ENCODE peak calls at places on chromosomes 3 and 15, in four cellular contexts. One of them, this sample, is unnamed.

GRCh38 chr3:194570184-194570583 is 63.0 kb downstream of the TMEM44 start:
- DNase-seq in HuH-7: no peak
- DNase-seq in progenitor cell of endocrine pancreas: no peak
- DNase-seq in naive thymus-derived CD8-positive, alpha-beta T cell: no peak
- DNase-seq in this sample: no peak

GRCh38 chr3:177441813-177442646 is 244.7 kb upstream of the TBL1XR1 start:
- DNase-seq in HuH-7: no peak
- DNase-seq in progenitor cell of endocrine pancreas: no peak
- DNase-seq in naive thymus-derived CD8-positive, alpha-beta T cell: no peak
- DNase-seq in this sample: no peak

GRCh38 chr3:108940166-108940565 is 13.5 kb downstream of the GUCA1C start:
- DNase-seq in HuH-7: peak
- DNase-seq in progenitor cell of endocrine pancreas: no peak
- DNase-seq in naive thymus-derived CD8-positive, alpha-beta T cell: no peak
- DNase-seq in this sample: peak

GRCh38 chr3:187196573-187197094 is 652 bp upstream of the RTP1 start:
- DNase-seq in HuH-7: no peak
- DNase-seq in progenitor cell of endocrine pancreas: no peak
- DNase-seq in naive thymus-derived CD8-positive, alpha-beta T cell: no peak
- DNase-seq in this sample: no peak

GRCh38 chr15:43433661-43434303 is 59.2 kb downstream of the TP53BP1 start:
- DNase-seq in HuH-7: no peak
- DNase-seq in progenitor cell of endocrine pancreas: no peak
- DNase-seq in naive thymus-derived CD8-positive, alpha-beta T cell: no peak
- DNase-seq in this sample: no peak

GRCh38 chr3:55012091-55012490 is 84.2 kb upstream of the LRTM1 start:
- DNase-seq in HuH-7: no peak
- DNase-seq in progenitor cell of endocrine pancreas: no peak
- DNase-seq in naive thymus-derived CD8-positive, alpha-beta T cell: no peak
- DNase-seq in this sample: no peak

GRCh38 chr3:63355809-63356208 is 77.7 kb downstream of the SYNPR start:
- DNase-seq in HuH-7: no peak
- DNase-seq in progenitor cell of endocrine pancreas: no peak
- DNase-seq in naive thymus-derived CD8-positive, alpha-beta T cell: no peak
- DNase-seq in this sample: no peak

GRCh38 chr3:177673105-177673804 is 476.0 kb upstream of the TBL1XR1 start:
- DNase-seq in HuH-7: no peak
- DNase-seq in progenitor cell of endocrine pancreas: no peak
- DNase-seq in naive thymus-derived CD8-positive, alpha-beta T cell: no peak
- DNase-seq in this sample: no peak

GRCh38 chr3:195184716-195185421 is 86.1 kb downstream of the XXYLT1 start:
- DNase-seq in HuH-7: no peak
- DNase-seq in progenitor cell of endocrine pancreas: no peak
- DNase-seq in naive thymus-derived CD8-positive, alpha-beta T cell: no peak
- DNase-seq in this sample: no peak

GRCh38 chr15:47742334-47742733 is 25.0 kb downstream of the SEMA6D start:
- DNase-seq in HuH-7: no peak
- DNase-seq in progenitor cell of endocrine pancreas: no peak
- DNase-seq in naive thymus-derived CD8-positive, alpha-beta T cell: no peak
- DNase-seq in this sample: no peak

GRCh38 chr3:10666621-10667020 is 149.4 kb upstream of the SLC6A11 start:
- DNase-seq in HuH-7: no peak
- DNase-seq in progenitor cell of endocrine pancreas: no peak
- DNase-seq in naive thymus-derived CD8-positive, alpha-beta T cell: no peak
- DNase-seq in this sample: peak

GRCh38 chr3:151776259-151776740 is 37.6 kb upstream of the AADAC start:
- DNase-seq in HuH-7: no peak
- DNase-seq in progenitor cell of endocrine pancreas: no peak
- DNase-seq in naive thymus-derived CD8-positive, alpha-beta T cell: no peak
- DNase-seq in this sample: no peak

GRCh38 chr15:44035781-44036699 is 159.0 kb downstream of the FRMD5 start:
- DNase-seq in HuH-7: no peak
- DNase-seq in progenitor cell of endocrine pancreas: no peak
- DNase-seq in naive thymus-derived CD8-positive, alpha-beta T cell: no peak
- DNase-seq in this sample: no peak

GRCh38 chr15:31554261-31554660 is 227.6 kb downstream of the KLF13 start:
- DNase-seq in HuH-7: no peak
- DNase-seq in progenitor cell of endocrine pancreas: no peak
- DNase-seq in naive thymus-derived CD8-positive, alpha-beta T cell: no peak
- DNase-seq in this sample: no peak

This sample was measured in small intestine.